ENCODE peak calls at places on chromosomes 12 and 14, in four cellular contexts. F is GM12878, Z is uterus, S is heart left ventricle. L is an unnamed sample.

GRCh38 chr12:43309845-43310405 is 242.1 kb downstream of the ADAMTS20 start:
- DNase-seq in F (no peak), Z (no peak), S (no peak), L (no peak)

GRCh38 chr12:95966287-95966870 is 23.2 kb downstream of the AMDHD1 start:
- DNase-seq in F (no peak), Z (no peak), S (no peak), L (no peak)

GRCh38 chr12:51238037-51238509 is 553 bp upstream of the DAZAP2 start:
- DNase-seq in F (no peak), Z (no peak), S (no peak), L (no peak)

GRCh38 chr12:9662488-9662887 is 7.0 kb upstream of the CLEC2D start:
- DNase-seq in F (no peak), Z (no peak), S (no peak), L (no peak)

GRCh38 chr14:104302794-104303405 is 164.5 kb downstream of the KIF26A start:
- DNase-seq in F (no peak), Z (no peak), S (no peak), L (no peak)

GRCh38 chr14:24171422-24172260 is at the start of gene REC8:
- DNase-seq in F (peak), Z (peak), S (peak), L (peak)

GRCh38 chr14:23514009-23514962 is 37.3 kb downstream of the ZFHX2 start:
- DNase-seq in F (no peak), Z (no peak), S (no peak), L (no peak)

GRCh38 chr12:132560421-132560830 is 50.0 kb downstream of the LRCOL1 start:
- DNase-seq in F (no peak), Z (no peak), S (no peak), L (no peak)

GRCh38 chr14:92886337-92886736 is 36.6 kb upstream of the CHGA start:
- DNase-seq in F (no peak), Z (no peak), S (no peak), L (no peak)

GRCh38 chr12:99766408-99766807 is 118.9 kb downstream of the GARIN6 start:
- DNase-seq in F (no peak), Z (no peak), S (no peak), L (no peak)

GRCh38 chr12:42483534-42483857 is 106.0 kb downstream of the PRICKLE1 start:
- DNase-seq in F (no peak), Z (peak), S (peak), L (peak)

GRCh38 chr12:92360543-92360942 is 214.9 kb upstream of the BTG1 start:
- DNase-seq in F (no peak), Z (no peak), S (no peak), L (no peak)
- H3K27ac ChIP-seq in F (peak), Z (no peak), S (no peak), L (no peak)

GRCh38 chr12:53299101-53299453 is 418 bp upstream of the MYG1 start:
- DNase-seq in F (no peak), Z (no peak), S (peak), L (no peak)
- H3K4me3 ChIP-seq in F (peak), Z (peak), S (peak), L (peak)

GRCh38 chr14:70886421-70887206 is 20.6 kb upstream of the PCNX1 start:
- DNase-seq in F (peak), Z (no peak), S (no peak), L (no peak)

GRCh38 chr14:70888681-70889175 is 18.5 kb upstream of the PCNX1 start:
- DNase-seq in F (no peak), Z (no peak), S (no peak), L (no peak)

GRCh38 chr14:70888151-70888499 is 19.1 kb upstream of the PCNX1 start:
- DNase-seq in F (no peak), Z (no peak), S (no peak), L (no peak)

GRCh38 chr14:70885343-70886014 is 21.8 kb upstream of the PCNX1 start:
- DNase-seq in F (no peak), Z (no peak), S (no peak), L (no peak)

DNA sequence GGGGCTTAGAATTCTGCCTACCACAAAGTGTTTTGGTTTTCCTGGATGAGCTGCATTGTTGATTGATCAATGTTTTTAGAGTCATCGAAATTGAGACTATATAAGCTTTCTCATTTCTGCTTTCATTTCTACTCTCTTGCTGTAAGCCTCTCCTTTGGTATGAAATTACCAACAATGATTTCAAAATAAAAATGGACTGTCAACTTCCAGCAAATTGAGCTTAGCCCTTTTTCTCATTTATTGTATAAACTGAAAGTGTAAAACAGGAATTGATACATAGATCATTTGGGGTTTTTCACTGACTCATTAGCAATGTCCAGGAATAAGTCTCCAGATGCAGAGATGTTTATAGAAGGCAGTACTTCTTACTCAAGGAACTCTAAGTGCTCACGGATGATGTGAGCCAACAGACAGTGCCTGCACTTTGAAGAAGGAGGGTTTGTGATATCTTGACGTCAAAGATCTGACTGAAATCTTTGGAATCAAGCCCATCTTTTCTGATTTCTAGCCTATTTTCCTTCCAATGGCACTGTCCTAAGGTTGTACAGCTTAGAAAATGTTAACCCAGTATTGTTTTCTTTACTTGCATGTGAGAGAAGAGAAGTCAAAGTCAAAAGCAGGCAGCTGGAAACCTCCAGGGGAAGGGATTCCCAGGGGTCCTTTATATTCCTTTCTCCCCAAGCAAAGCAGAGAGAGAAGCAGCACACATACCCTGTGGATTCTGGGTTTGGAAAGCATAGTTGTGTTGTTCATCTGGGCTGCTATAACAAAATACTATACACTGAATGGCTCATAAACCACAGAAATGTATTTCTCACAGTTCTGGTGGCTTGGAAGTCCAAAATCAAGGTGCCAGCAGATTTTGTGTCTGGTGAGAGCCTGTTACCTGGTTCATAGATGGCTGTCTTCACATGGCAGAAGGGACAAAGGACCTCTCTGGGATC is 19.8 kb upstream of the PCNX1 start:
- DNase-seq in F (peak), Z (no peak), S (no peak), L (peak)
- TF ChIP-seq POLR2A in F (no peak), Z (no peak), S (no peak), L (peak)

GRCh38 chr14:95291859-95292542 is 27.7 kb downstream of the CLMN start:
- DNase-seq in F (no peak), Z (peak), S (peak), L (peak)
- H3K27ac ChIP-seq in F (no peak), Z (peak), S (peak), L (no peak)

DNA sequence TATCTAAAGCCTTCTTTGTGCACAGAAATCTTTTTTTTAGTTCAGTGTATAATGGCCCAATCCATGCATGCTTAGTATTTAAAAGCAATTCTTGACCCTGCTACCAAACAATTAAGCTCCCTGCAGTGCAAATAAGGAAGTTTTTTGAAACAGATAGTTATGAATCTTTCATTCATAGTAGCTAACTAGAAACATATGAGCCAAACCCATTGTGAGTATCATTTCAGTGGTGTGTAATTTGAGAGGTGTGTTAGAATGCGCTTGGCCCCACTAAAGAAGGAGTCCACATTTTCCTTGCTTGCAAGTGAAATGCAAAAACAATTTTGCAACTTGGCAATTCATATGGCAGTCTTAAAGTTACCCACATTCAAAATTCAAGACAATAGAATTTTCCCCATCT is 14.4 kb downstream of the EPS8 start:
- DNase-seq in F (no peak), Z (no peak), S (no peak), L (no peak)
- H3K4me3 ChIP-seq in F (no peak), Z (no peak), S (no peak), L (no peak)

DNA sequence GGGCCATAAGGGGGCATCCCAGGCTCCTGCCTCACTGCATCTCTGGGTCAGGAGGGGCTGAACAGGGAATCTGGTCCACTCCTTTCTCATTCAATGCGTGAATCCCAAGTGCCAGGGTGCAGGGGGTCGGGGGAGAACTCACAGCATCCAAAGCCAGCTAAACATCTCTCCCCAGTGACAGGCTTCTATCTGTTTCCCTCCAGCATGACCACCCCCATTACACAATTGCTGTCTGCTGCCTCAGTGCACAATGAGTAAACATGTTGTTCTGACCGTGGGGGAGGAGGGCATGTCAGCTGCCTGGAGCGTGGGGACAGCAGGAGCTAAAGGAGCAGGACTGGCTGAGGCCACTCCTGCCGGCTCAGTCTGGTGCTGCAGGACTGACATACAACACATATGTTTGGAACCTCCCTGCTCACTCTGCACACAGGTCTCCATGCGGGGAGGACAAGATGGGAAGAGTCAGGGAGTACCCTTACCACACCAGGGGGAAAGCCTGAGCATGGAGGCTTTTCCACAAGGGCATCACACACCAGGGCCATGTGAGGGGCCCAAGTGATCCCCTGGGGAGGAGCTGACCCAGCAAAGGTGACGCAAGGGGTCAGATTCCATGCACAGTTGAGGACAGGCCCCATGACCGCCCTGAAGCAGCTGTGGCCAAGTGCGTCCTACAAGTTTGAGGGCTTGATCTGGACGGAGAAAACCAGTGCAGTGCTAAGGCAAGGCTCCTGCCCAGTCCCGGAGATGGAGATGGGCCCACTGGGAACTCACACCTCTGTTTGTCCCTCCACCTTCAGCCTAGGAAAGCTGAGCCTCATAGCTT is 1.4 kb downstream of the TNS2 start:
- DNase-seq in F (no peak), Z (peak), S (peak), L (peak)
- TF ChIP-seq POLR2A in F (no peak), Z (peak), S (peak), L (peak)

GRCh38 chr14:71354801-71355200 is 447.5 kb downstream of the PCNX1 start:
- DNase-seq in F (no peak), Z (no peak), S (no peak), L (no peak)

GRCh38 chr14:71359823-71360222 is 452.6 kb downstream of the PCNX1 start:
- DNase-seq in F (no peak), Z (no peak), S (no peak), L (no peak)

GRCh38 chr14:71354142-71354541 is 446.9 kb downstream of the PCNX1 start:
- DNase-seq in F (no peak), Z (no peak), S (no peak), L (no peak)

GRCh38 chr14:71358209-71358931 is 451.1 kb downstream of the PCNX1 start:
- DNase-seq in F (peak), Z (no peak), S (no peak), L (no peak)

DNA sequence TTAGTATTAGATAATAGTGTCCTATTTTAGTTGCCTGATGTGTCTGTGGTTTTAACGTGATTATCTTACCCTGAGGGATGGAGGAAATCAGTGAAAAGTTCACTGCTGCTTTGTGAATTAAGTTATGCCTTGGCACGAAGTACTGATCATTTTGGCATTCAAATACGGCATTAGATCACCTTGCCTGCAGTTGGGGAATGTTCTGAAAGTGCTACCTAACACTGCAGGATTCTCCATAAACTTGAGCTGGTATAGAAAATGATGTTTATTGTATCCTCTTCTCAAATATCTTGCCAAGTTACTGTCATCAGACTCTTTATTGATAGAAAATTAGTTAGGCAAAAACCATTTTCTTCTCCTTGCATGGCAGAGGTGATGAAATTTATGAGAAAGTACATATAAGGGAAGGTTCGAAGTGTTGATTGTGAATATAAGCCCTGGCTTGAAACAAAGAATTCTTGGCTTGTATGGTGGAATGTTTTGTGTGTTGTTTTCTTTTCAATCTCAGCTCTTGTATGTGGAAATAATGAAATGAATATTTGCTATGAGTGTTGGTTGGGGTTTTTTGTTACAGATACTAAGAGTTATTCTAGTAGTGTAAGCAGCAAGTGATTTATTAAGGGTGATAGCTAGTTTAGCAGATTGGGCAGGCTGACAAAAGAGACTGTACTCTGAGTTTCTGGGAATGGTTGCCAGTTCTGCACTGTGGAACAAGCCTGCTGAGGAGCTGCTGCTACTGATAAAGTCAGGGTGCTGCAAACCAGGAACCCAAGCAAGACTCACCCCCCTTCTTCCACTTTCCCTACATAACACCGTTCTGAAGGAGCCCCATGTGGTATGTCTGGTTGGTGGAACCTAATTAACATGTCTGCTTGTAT is 448.3 kb downstream of the PCNX1 start:
- DNase-seq in F (no peak), Z (peak), S (peak), L (peak)
- H3K27ac ChIP-seq in F (peak), Z (peak), S (no peak), L (peak)

GRCh38 chr14:56759633-56760032 is 50.6 kb downstream of the OTX2 start:
- DNase-seq in F (no peak), Z (no peak), S (no peak), L (no peak)

GRCh38 chr14:56760164-56760914 is 49.9 kb downstream of the OTX2 start:
- DNase-seq in F (no peak), Z (no peak), S (no peak), L (no peak)

GRCh38 chr14:56754966-56755365 is 55.3 kb downstream of the OTX2 start:
- DNase-seq in F (no peak), Z (no peak), S (no peak), L (no peak)

DNA sequence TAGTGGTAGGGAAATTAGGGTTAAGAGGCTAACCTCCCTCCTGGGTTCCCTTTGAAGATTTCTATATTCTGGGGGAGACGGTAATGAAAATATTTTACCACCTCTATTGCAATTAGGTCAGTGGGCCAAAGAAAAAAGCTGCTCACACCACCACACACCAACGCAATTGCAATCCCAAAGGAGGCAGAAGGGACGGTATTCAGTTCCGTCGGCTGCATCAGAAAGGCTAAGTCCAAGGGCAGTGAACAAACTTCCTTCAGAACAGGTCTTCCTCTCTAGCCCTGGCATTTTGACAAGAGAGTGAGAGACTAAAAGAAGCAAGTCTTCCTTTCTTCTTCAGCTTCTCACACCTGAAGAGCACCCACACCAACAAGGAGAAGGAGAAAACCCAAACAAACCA is 51.2 kb downstream of the OTX2 start:
- DNase-seq in F (no peak), Z (no peak), S (no peak), L (no peak)
- H3K4me3 ChIP-seq in F (no peak), Z (no peak), S (no peak), L (no peak)

DNA sequence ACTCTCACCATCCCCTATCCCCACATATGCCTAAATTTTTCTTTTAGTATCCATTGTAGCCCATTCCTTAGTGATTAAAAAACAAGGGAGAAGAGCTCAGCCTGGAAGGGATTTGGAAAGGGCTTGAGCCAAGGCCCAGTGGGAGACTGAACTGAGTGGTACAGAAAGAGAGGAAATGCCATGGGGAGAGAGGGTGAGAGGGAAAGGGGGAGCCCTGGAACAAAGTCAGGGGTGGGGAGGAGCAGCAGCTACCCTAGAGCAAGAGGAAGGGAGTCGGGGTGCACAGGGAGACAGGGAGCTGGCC is 2.6 kb upstream of the ATN1 start:
- DNase-seq in F (no peak), Z (no peak), S (no peak), L (no peak)
- TF ChIP-seq POLR2A in F (no peak), Z (no peak), S (no peak), L (no peak)

GRCh38 chr12:100860611-100861010 is 66.0 kb downstream of the ANO4 start:
- DNase-seq in F (no peak), Z (no peak), S (no peak), L (no peak)

GRCh38 chr12:100857418-100857817 is 62.8 kb downstream of the ANO4 start:
- DNase-seq in F (no peak), Z (no peak), S (no peak), L (no peak)

GRCh38 chr12:100858658-100859057 is 64.1 kb downstream of the ANO4 start:
- DNase-seq in F (no peak), Z (no peak), S (no peak), L (no peak)

GRCh38 chr12:100859063-100859627 is 64.6 kb downstream of the ANO4 start:
- DNase-seq in F (no peak), Z (no peak), S (no peak), L (no peak)

GRCh38 chr12:100857971-100858370 is 63.4 kb downstream of the ANO4 start:
- DNase-seq in F (no peak), Z (no peak), S (no peak), L (no peak)
- H3K27ac ChIP-seq in F (no peak), Z (no peak), S (no peak), L (no peak)

L was measured in thyroid gland.